ENCODE peak calls at places on chromosomes 4 and X, in six cellular contexts. D is OCI-LY7; O is CD8-positive, alpha-beta T cell; B is CD4-positive, alpha-beta T cell; E is keratinocyte; T is psoas muscle. W is an unnamed sample. For H3K9me3, the result is how much of the 10 kb centered on the place peaks cover.

GRCh38 chr4:185344743-185345538 is 50.8 kb downstream of the LRP2BP start:
- DNase-seq in D (peak), O (no peak), B (no peak), E (no peak), T (no peak), W (no peak)

GRCh38 chr4:48962636-48963035 is 23.4 kb upstream of the CWH43 start:
- DNase-seq in D (no peak), O (no peak), B (no peak), E (no peak), T (no peak), W (no peak)

GRCh38 chr4:113384600-113384999 is 335.1 kb downstream of the ANK2 start:
- DNase-seq in D (no peak), O (no peak), B (no peak), E (no peak), T (no peak), W (no peak)

GRCh38 chrX:45524296-45524695 is 323.6 kb upstream of the DIPK2B start:
- DNase-seq in D (no peak), O (no peak), B (no peak), E (no peak), T (no peak), W (no peak)

GRCh38 chr4:74217365-74217764 is 59.4 kb downstream of the MTHFD2L start:
- DNase-seq in D (no peak), O (no peak), B (no peak), E (no peak), T (no peak), W (no peak)

GRCh38 chr4:2281575-2282343 is 19.9 kb upstream of the MXD4 start:
- DNase-seq in D (peak), O (peak), B (peak), E (no peak), T (no peak), W (no peak)

GRCh38 chr4:175641053-175641452 is 171.0 kb downstream of the GPM6A start:
- DNase-seq in D (no peak), O (no peak), B (no peak), E (no peak), T (no peak), W (no peak)

GRCh38 chrX:11757729-11758399 is at the start of gene MSL3:
- DNase-seq in D (peak), O (no peak), B (no peak), E (no peak), T (peak), W (peak)

GRCh38 chr4:37365888-37366287 is 121.3 kb downstream of the NWD2 start:
- DNase-seq in D (no peak), O (no peak), B (no peak), E (no peak), T (no peak), W (no peak)

GRCh38 chr4:171985129-171985528 is 171.9 kb downstream of the GALNTL6 start:
- DNase-seq in D (no peak), O (no peak), B (no peak), E (no peak), T (no peak), W (no peak)

GRCh38 chr4:184746532-184746870 is 12.6 kb upstream of the CENPU start:
- DNase-seq in D (no peak), O (no peak), B (no peak), E (no peak), T (no peak), W (peak)

GRCh38 chr4:105061136-105061696 is 85.5 kb upstream of the TET2 start:
- DNase-seq in D (peak), O (no peak), B (no peak), E (peak), T (no peak), W (no peak)

GRCh38 chr4:13492752-13493151 is 8.6 kb upstream of the RAB28 start:
- DNase-seq in D (no peak), O (no peak), B (no peak), E (no peak), T (no peak), W (no peak)

GRCh38 chr4:158171456-158171790 is 1.4 kb downstream of the GASK1B start:
- DNase-seq in D (no peak), O (no peak), B (no peak), E (no peak), T (no peak), W (no peak)
- H3K27ac ChIP-seq in D (no peak), O (no peak), B (no peak), E (peak), T (peak), W (peak)

GRCh38 chr4:10891866-10892265 is 207.3 kb upstream of the CLNK start:
- DNase-seq in D (no peak), O (no peak), B (no peak), E (no peak), T (no peak), W (no peak)
- H3K9me3 ChIP-seq in D (under half), O (under half), B (under half), E (under half), T (under half), W (under half)

GRCh38 chrX:136725446-136726104 is 55.2 kb downstream of the ARHGEF6 start:
- DNase-seq in D (no peak), O (no peak), B (no peak), E (no peak), T (peak), W (peak)
- H3K27ac ChIP-seq in D (no peak), O (no peak), B (no peak), E (no peak), T (peak), W (no peak)

GRCh38 chr4:7067523-7068278 is at the start of gene GRPEL1:
- DNase-seq in D (peak), O (peak), B (peak), E (peak), T (peak), W (peak)
- H3K9me3 ChIP-seq in D (under half), O (under half), B (under half), E (under half), T (under half), W (under half)

GRCh38 chrX:100652266-100652665 is 8.3 kb downstream of the SRPX2 start:
- DNase-seq in D (no peak), O (no peak), B (no peak), E (no peak), T (no peak), W (no peak)

GRCh38 chrX:100647739-100648138 is 3.7 kb downstream of the SRPX2 start:
- DNase-seq in D (no peak), O (no peak), B (no peak), E (no peak), T (no peak), W (no peak)

GRCh38 chrX:100649550-100650356 is 5.8 kb downstream of the SRPX2 start:
- DNase-seq in D (no peak), O (no peak), B (no peak), E (no peak), T (peak), W (peak)

GRCh38 chrX:100648601-100649417 is 4.8 kb downstream of the SRPX2 start:
- DNase-seq in D (no peak), O (no peak), B (no peak), E (no peak), T (peak), W (peak)

DNA sequence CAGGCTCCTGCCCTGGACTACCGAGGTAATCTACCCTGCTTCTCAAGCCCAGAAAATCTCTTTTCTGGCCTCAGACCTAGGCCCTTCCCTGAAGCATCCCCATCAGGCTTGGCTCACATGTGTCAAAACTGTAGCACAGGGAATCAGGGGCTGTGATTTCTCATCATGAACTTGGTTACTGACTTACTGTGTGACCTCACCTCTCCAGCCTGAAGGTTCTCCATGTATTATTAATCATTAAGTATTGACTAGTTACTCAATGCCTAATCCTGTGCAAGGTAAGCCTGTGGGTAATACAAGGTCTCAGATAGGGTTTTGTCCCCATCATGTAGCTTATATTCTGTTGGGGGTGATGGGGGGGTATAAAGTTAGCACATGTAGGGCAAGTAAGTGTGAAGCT is 6.8 kb downstream of the SRPX2 start:
- DNase-seq in D (no peak), O (no peak), B (no peak), E (no peak), T (no peak), W (no peak)
- H3K27ac ChIP-seq in D (no peak), O (no peak), B (no peak), E (no peak), T (peak), W (peak)

GRCh38 chr4:121181493-121181892 is 17.4 kb upstream of the TNIP3 start:
- DNase-seq in D (no peak), O (no peak), B (no peak), E (no peak), T (no peak), W (no peak)
- H3K9me3 ChIP-seq in D (under half), O (under half), B (under half), E (under half), T (under half), W (under half)